ENCODE peak calls at places on chromosomes 2 and 18, in six cellular contexts. One of them, this sample, is unnamed.
A peak's percentile ranks its signal among the peaks of the same experiment; 100 is the strongest.

GRCh38 chr2:238264072-238264460 is 24.2 kb upstream of the HES6 start:
- DNase-seq in AG10803: no peak
- DNase-seq in fibroblast of the aortic adventitia: no peak
- DNase-seq in tibial nerve: no peak
- DNase-seq in astrocyte of the spinal cord: no peak
- DNase-seq in ascending aorta: no peak
- DNase-seq in this sample: no peak

GRCh38 chr18:48412339-48412929 is 3.3 kb upstream of the ZBTB7C start:
- DNase-seq in astrocyte of the spinal cord: no peak
- DNase-seq in ascending aorta: no peak
- DNase-seq in tibial nerve: no peak
- DNase-seq in AG10803: peak; percentile 21
- DNase-seq in fibroblast of the aortic adventitia: peak; percentile 20
- DNase-seq in this sample: no peak

GRCh38 chr2:69031466-69031865 is 18.5 kb downstream of the ANTXR1 start:
- DNase-seq in ascending aorta: no peak
- DNase-seq in fibroblast of the aortic adventitia: no peak
- DNase-seq in tibial nerve: no peak
- DNase-seq in AG10803: no peak
- DNase-seq in astrocyte of the spinal cord: no peak
- DNase-seq in this sample: no peak

GRCh38 chr2:45259547-45260160 is 250.4 kb upstream of the SIX2 start:
- DNase-seq in AG10803: no peak
- DNase-seq in ascending aorta: no peak
- DNase-seq in astrocyte of the spinal cord: no peak
- DNase-seq in tibial nerve: no peak
- DNase-seq in fibroblast of the aortic adventitia: no peak
- DNase-seq in this sample: no peak

GRCh38 chr2:187567126-187567525 is 12.9 kb upstream of the TFPI start:
- DNase-seq in astrocyte of the spinal cord: no peak
- DNase-seq in fibroblast of the aortic adventitia: peak; percentile 77
- DNase-seq in AG10803: peak; percentile 76
- DNase-seq in tibial nerve: no peak
- DNase-seq in ascending aorta: no peak
- DNase-seq in this sample: no peak

GRCh38 chr18:58481321-58482180 is 147.3 kb downstream of the ALPK2 start:
- DNase-seq in ascending aorta: no peak
- DNase-seq in AG10803: no peak
- DNase-seq in fibroblast of the aortic adventitia: no peak
- DNase-seq in tibial nerve: no peak
- DNase-seq in astrocyte of the spinal cord: no peak
- DNase-seq in this sample: no peak

GRCh38 chr2:70646429-70646828 is 92.8 kb upstream of the TGFA start:
- DNase-seq in ascending aorta: no peak
- DNase-seq in AG10803: no peak
- DNase-seq in fibroblast of the aortic adventitia: no peak
- DNase-seq in astrocyte of the spinal cord: no peak
- DNase-seq in tibial nerve: no peak
- DNase-seq in this sample: no peak

GRCh38 chr2:44836174-44836573 is 105.3 kb upstream of the SIX3 start:
- DNase-seq in fibroblast of the aortic adventitia: no peak
- DNase-seq in tibial nerve: no peak
- DNase-seq in ascending aorta: no peak
- DNase-seq in astrocyte of the spinal cord: no peak
- DNase-seq in AG10803: no peak
- DNase-seq in this sample: peak; percentile 48

GRCh38 chr2:74440005-74440377 is 1.7 kb downstream of the RTKN start:
- DNase-seq in fibroblast of the aortic adventitia: peak; percentile 62
- DNase-seq in AG10803: peak; percentile 48
- DNase-seq in ascending aorta: peak; percentile 72
- DNase-seq in astrocyte of the spinal cord: peak; percentile 51
- DNase-seq in tibial nerve: peak; percentile 86
- DNase-seq in this sample: no peak

GRCh38 chr2:75603477-75603876 is 42.7 kb upstream of the EVA1A start:
- DNase-seq in tibial nerve: no peak
- DNase-seq in astrocyte of the spinal cord: no peak
- DNase-seq in AG10803: peak; percentile 73
- DNase-seq in fibroblast of the aortic adventitia: no peak
- DNase-seq in ascending aorta: no peak
- DNase-seq in this sample: no peak

GRCh38 chr2:145503511-145503910 is 983.6 kb upstream of the ZEB2 start:
- DNase-seq in ascending aorta: no peak
- DNase-seq in fibroblast of the aortic adventitia: no peak
- DNase-seq in AG10803: peak; percentile 6
- DNase-seq in astrocyte of the spinal cord: no peak
- DNase-seq in tibial nerve: no peak
- DNase-seq in this sample: no peak

GRCh38 chr2:108533832-108534576 is at the start of gene LIMS1:
- DNase-seq in ascending aorta: peak; percentile 95
- DNase-seq in astrocyte of the spinal cord: peak; percentile 91
- DNase-seq in AG10803: peak; percentile 83
- DNase-seq in tibial nerve: peak; percentile 85
- DNase-seq in fibroblast of the aortic adventitia: peak; percentile 81
- DNase-seq in this sample: peak; percentile 91

GRCh38 chr2:224930990-224931389 is 111.3 kb downstream of the DOCK10 start:
- DNase-seq in astrocyte of the spinal cord: no peak
- DNase-seq in AG10803: no peak
- DNase-seq in fibroblast of the aortic adventitia: no peak
- DNase-seq in ascending aorta: no peak
- DNase-seq in tibial nerve: no peak
- DNase-seq in this sample: no peak

GRCh38 chr2:27059141-27059820 is 7.8 kb downstream of the AGBL5 start:
- DNase-seq in ascending aorta: no peak
- DNase-seq in fibroblast of the aortic adventitia: no peak
- DNase-seq in astrocyte of the spinal cord: no peak
- DNase-seq in AG10803: no peak
- DNase-seq in tibial nerve: no peak
- DNase-seq in this sample: no peak

GRCh38 chr2:68435605-68436004 is 31.5 kb downstream of the FBXO48 start:
- DNase-seq in tibial nerve: no peak
- DNase-seq in AG10803: peak; percentile 47
- DNase-seq in ascending aorta: no peak
- DNase-seq in astrocyte of the spinal cord: no peak
- DNase-seq in fibroblast of the aortic adventitia: peak; percentile 73
- DNase-seq in this sample: no peak

GRCh38 chr18:79589601-79590091 is 90.0 kb upstream of the CTDP1 start:
- DNase-seq in fibroblast of the aortic adventitia: no peak
- DNase-seq in AG10803: no peak
- DNase-seq in tibial nerve: no peak
- DNase-seq in ascending aorta: no peak
- DNase-seq in astrocyte of the spinal cord: no peak
- DNase-seq in this sample: no peak

GRCh38 chr2:72994991-72995380 is 76.5 kb downstream of the SFXN5 start:
- DNase-seq in tibial nerve: no peak
- DNase-seq in AG10803: no peak
- DNase-seq in fibroblast of the aortic adventitia: no peak
- DNase-seq in astrocyte of the spinal cord: no peak
- DNase-seq in ascending aorta: peak; percentile 39
- DNase-seq in this sample: no peak

GRCh38 chr2:143847257-143847656 is 672.7 kb downstream of the ZEB2 start:
- DNase-seq in ascending aorta: no peak
- DNase-seq in AG10803: no peak
- DNase-seq in tibial nerve: no peak
- DNase-seq in fibroblast of the aortic adventitia: no peak
- DNase-seq in astrocyte of the spinal cord: no peak
- DNase-seq in this sample: no peak

GRCh38 chr2:8761529-8762164 is 75.8 kb downstream of the KIDINS220 start:
- DNase-seq in fibroblast of the aortic adventitia: peak; percentile 66
- DNase-seq in tibial nerve: no peak
- DNase-seq in AG10803: peak; percentile 42
- DNase-seq in ascending aorta: no peak
- DNase-seq in astrocyte of the spinal cord: peak; percentile 57
- DNase-seq in this sample: no peak

GRCh38 chr2:109378682-109379081 is 235.1 kb downstream of the SEPTIN10 start:
- DNase-seq in fibroblast of the aortic adventitia: no peak
- DNase-seq in ascending aorta: no peak
- DNase-seq in astrocyte of the spinal cord: no peak
- DNase-seq in AG10803: no peak
- DNase-seq in tibial nerve: no peak
- DNase-seq in this sample: no peak

GRCh38 chr2:158300394-158300793 is 156.2 kb downstream of the CCDC148 start:
- DNase-seq in tibial nerve: no peak
- DNase-seq in fibroblast of the aortic adventitia: no peak
- DNase-seq in ascending aorta: no peak
- DNase-seq in AG10803: no peak
- DNase-seq in astrocyte of the spinal cord: no peak
- DNase-seq in this sample: no peak

GRCh38 chr2:164981217-164981990 is 26.1 kb upstream of the SLC38A11 start:
- DNase-seq in tibial nerve: no peak
- DNase-seq in fibroblast of the aortic adventitia: peak; percentile 49
- DNase-seq in ascending aorta: no peak
- DNase-seq in astrocyte of the spinal cord: peak; percentile 53
- DNase-seq in AG10803: peak; percentile 31
- DNase-seq in this sample: no peak

GRCh38 chr2:31987454-31987853 is 23.4 kb downstream of the MEMO1 start:
- DNase-seq in ascending aorta: no peak
- DNase-seq in fibroblast of the aortic adventitia: peak; percentile 52
- DNase-seq in tibial nerve: no peak
- DNase-seq in AG10803: peak; percentile 55
- DNase-seq in astrocyte of the spinal cord: peak; percentile 52
- DNase-seq in this sample: no peak

GRCh38 chr2:67476808-67477790 is 80.0 kb downstream of the ETAA1 start:
- DNase-seq in tibial nerve: no peak
- DNase-seq in ascending aorta: no peak
- DNase-seq in fibroblast of the aortic adventitia: peak; percentile 79
- DNase-seq in astrocyte of the spinal cord: peak; percentile 57
- DNase-seq in AG10803: peak; percentile 62
- DNase-seq in this sample: no peak

GRCh38 chr18:286515-287310 is 18.9 kb upstream of the THOC1 start:
- DNase-seq in fibroblast of the aortic adventitia: peak; percentile 69
- DNase-seq in ascending aorta: no peak
- DNase-seq in AG10803: peak; percentile 53
- DNase-seq in tibial nerve: no peak
- DNase-seq in astrocyte of the spinal cord: peak; percentile 54
- DNase-seq in this sample: no peak

GRCh38 chr2:226652388-226652787 is 147.2 kb downstream of the IRS1 start:
- DNase-seq in astrocyte of the spinal cord: peak; percentile 99
- DNase-seq in tibial nerve: no peak
- DNase-seq in fibroblast of the aortic adventitia: peak; percentile 94
- DNase-seq in AG10803: peak; percentile 94
- DNase-seq in ascending aorta: no peak
- DNase-seq in this sample: peak; percentile 8

GRCh38 chr2:224444011-224444410 is 42.1 kb upstream of the FAM124B start:
- DNase-seq in ascending aorta: no peak
- DNase-seq in astrocyte of the spinal cord: no peak
- DNase-seq in tibial nerve: no peak
- DNase-seq in AG10803: no peak
- DNase-seq in fibroblast of the aortic adventitia: no peak
- DNase-seq in this sample: no peak

GRCh38 chr2:43233218-43234212 is 7.1 kb upstream of the ZFP36L2 start:
- DNase-seq in astrocyte of the spinal cord: no peak
- DNase-seq in fibroblast of the aortic adventitia: no peak
- DNase-seq in ascending aorta: no peak
- DNase-seq in AG10803: no peak
- DNase-seq in tibial nerve: no peak
- DNase-seq in this sample: no peak

GRCh38 chr2:134228493-134228903 is 25.4 kb upstream of the MGAT5 start:
- DNase-seq in ascending aorta: no peak
- DNase-seq in fibroblast of the aortic adventitia: no peak
- DNase-seq in tibial nerve: no peak
- DNase-seq in astrocyte of the spinal cord: no peak
- DNase-seq in AG10803: no peak
- DNase-seq in this sample: no peak

GRCh38 chr2:158777077-158777476 is 18.0 kb upstream of the DAPL1 start:
- DNase-seq in ascending aorta: no peak
- DNase-seq in astrocyte of the spinal cord: no peak
- DNase-seq in fibroblast of the aortic adventitia: no peak
- DNase-seq in AG10803: no peak
- DNase-seq in tibial nerve: no peak
- DNase-seq in this sample: no peak

GRCh38 chr2:23294238-23294637 is 90.7 kb upstream of the KLHL29 start:
- DNase-seq in astrocyte of the spinal cord: no peak
- DNase-seq in fibroblast of the aortic adventitia: no peak
- DNase-seq in ascending aorta: no peak
- DNase-seq in AG10803: no peak
- DNase-seq in tibial nerve: no peak
- DNase-seq in this sample: no peak

GRCh38 chr2:6341730-6342129 is 524.0 kb downstream of the CMPK2 start:
- DNase-seq in AG10803: no peak
- DNase-seq in astrocyte of the spinal cord: no peak
- DNase-seq in ascending aorta: no peak
- DNase-seq in fibroblast of the aortic adventitia: no peak
- DNase-seq in tibial nerve: no peak
- DNase-seq in this sample: no peak
- H3K4me3 ChIP-seq in AG10803: no peak overlapping the region
- H3K4me3 ChIP-seq in astrocyte of the spinal cord: no peak overlapping the region
- H3K4me3 ChIP-seq in ascending aorta: no peak overlapping the region
- H3K4me3 ChIP-seq in fibroblast of the aortic adventitia: no peak overlapping the region
- H3K4me3 ChIP-seq in tibial nerve: no peak overlapping the region
- H3K4me3 ChIP-seq in this sample: no peak overlapping the region

GRCh38 chr2:105604938-105605337 is 139.8 kb upstream of the NCK2 start:
- DNase-seq in astrocyte of the spinal cord: no peak
- DNase-seq in AG10803: peak; percentile 7
- DNase-seq in fibroblast of the aortic adventitia: peak; percentile 53
- DNase-seq in tibial nerve: no peak
- DNase-seq in ascending aorta: peak; percentile 90
- DNase-seq in this sample: no peak
- H3K4me3 ChIP-seq in astrocyte of the spinal cord: no peak overlapping the region
- H3K4me3 ChIP-seq in AG10803: no peak overlapping the region
- H3K4me3 ChIP-seq in fibroblast of the aortic adventitia: no peak overlapping the region
- H3K4me3 ChIP-seq in tibial nerve: no peak overlapping the region
- H3K4me3 ChIP-seq in ascending aorta: no peak overlapping the region
- H3K4me3 ChIP-seq in this sample: no peak overlapping the region

GRCh38 chr2:236169151-236169721 is 1.1 kb upstream of the GBX2 start:
- DNase-seq in tibial nerve: no peak
- DNase-seq in fibroblast of the aortic adventitia: no peak
- DNase-seq in ascending aorta: no peak
- DNase-seq in astrocyte of the spinal cord: no peak
- DNase-seq in AG10803: no peak
- DNase-seq in this sample: no peak

GRCh38 chr2:236166781-236167296 is 1.3 kb downstream of the GBX2 start:
- DNase-seq in AG10803: no peak
- DNase-seq in tibial nerve: no peak
- DNase-seq in fibroblast of the aortic adventitia: no peak
- DNase-seq in ascending aorta: no peak
- DNase-seq in astrocyte of the spinal cord: no peak
- DNase-seq in this sample: no peak

GRCh38 chr2:236169741-236170654 is 1.8 kb upstream of the GBX2 start:
- DNase-seq in fibroblast of the aortic adventitia: no peak
- DNase-seq in astrocyte of the spinal cord: no peak
- DNase-seq in tibial nerve: no peak
- DNase-seq in ascending aorta: no peak
- DNase-seq in AG10803: no peak
- DNase-seq in this sample: no peak

GRCh38 chr2:236167297-236168109 is 683 bp downstream of the GBX2 start:
- DNase-seq in astrocyte of the spinal cord: peak; percentile 55
- DNase-seq in ascending aorta: no peak
- DNase-seq in fibroblast of the aortic adventitia: no peak
- DNase-seq in tibial nerve: no peak
- DNase-seq in AG10803: peak; percentile 49
- DNase-seq in this sample: no peak

GRCh38 chr2:236168110-236169067 is at the start of gene GBX2:
- DNase-seq in AG10803: peak; percentile 48
- DNase-seq in astrocyte of the spinal cord: peak; percentile 72
- DNase-seq in ascending aorta: no peak
- DNase-seq in fibroblast of the aortic adventitia: no peak
- DNase-seq in tibial nerve: no peak
- DNase-seq in this sample: no peak
- H3K4me3 ChIP-seq in AG10803: peak within 1 kb of the TSS; percentile 34
- H3K4me3 ChIP-seq in astrocyte of the spinal cord: peak within 1 kb of the TSS; percentile 33
- H3K4me3 ChIP-seq in ascending aorta: peak within 1 kb of the TSS; percentile 58
- H3K4me3 ChIP-seq in fibroblast of the aortic adventitia: peak within 1 kb of the TSS; percentile 37
- H3K4me3 ChIP-seq in tibial nerve: no peak within 1 kb of the TSS
- H3K4me3 ChIP-seq in this sample: no peak within 1 kb of the TSS

GRCh38 chr2:64654993-64655666 is 1.4 kb upstream of the SERTAD2 start:
- DNase-seq in tibial nerve: no peak
- DNase-seq in astrocyte of the spinal cord: peak; percentile 38
- DNase-seq in fibroblast of the aortic adventitia: peak; percentile 29
- DNase-seq in ascending aorta: no peak
- DNase-seq in AG10803: peak; percentile 37
- DNase-seq in this sample: no peak
- H3K4me3 ChIP-seq in tibial nerve: peak overlapping the region; percentile 97
- H3K4me3 ChIP-seq in astrocyte of the spinal cord: peak overlapping the region; percentile 64
- H3K4me3 ChIP-seq in fibroblast of the aortic adventitia: peak overlapping the region; percentile 76
- H3K4me3 ChIP-seq in ascending aorta: peak overlapping the region; percentile 95
- H3K4me3 ChIP-seq in AG10803: peak overlapping the region; percentile 80
- H3K4me3 ChIP-seq in this sample: peak overlapping the region; percentile 78